ENCODE peak calls at places on chromosomes 12 and 14, in five cellular contexts. S is GM12865, G is cardiac muscle cell, L is transverse colon, V is lower lobe of right lung. J is an unnamed sample.

GRCh38 chr14:53144244-53144643 is 8.9 kb downstream of the DDHD1 start:
- DNase-seq in S (peak), G (no peak), L (no peak), V (no peak), J (no peak)

GRCh38 chr12:54398995-54399793 is 14.7 kb upstream of the ZNF385A start:
- DNase-seq in S (peak), G (peak), L (peak), V (peak), J (peak)

GRCh38 chr14:74085047-74085637 is 386 bp downstream of the LIN52 start:
- DNase-seq in S (peak), G (peak), L (no peak), V (no peak), J (peak)

GRCh38 chr14:75049136-75049535 is 2.1 kb downstream of the MLH3 start:
- DNase-seq in S (no peak), G (no peak), L (no peak), V (no peak), J (no peak)

GRCh38 chr12:39065455-39065854 is 160.1 kb upstream of the CPNE8 start:
- DNase-seq in S (no peak), G (no peak), L (no peak), V (no peak), J (no peak)

GRCh38 chr14:81710232-81710845 is 176.7 kb upstream of the SEL1L start:
- DNase-seq in S (peak), G (peak), L (no peak), V (no peak), J (peak)

GRCh38 chr12:28955491-28955890 is 193.6 kb upstream of the FAR2 start:
- DNase-seq in S (no peak), G (peak), L (no peak), V (no peak), J (no peak)

GRCh38 chr12:103257763-103258162 is 238.0 kb downstream of the C12orf42 start:
- DNase-seq in S (no peak), G (no peak), L (no peak), V (no peak), J (no peak)

GRCh38 chr12:121748571-121749265 is 36.2 kb downstream of the TMEM120B start:
- DNase-seq in S (no peak), G (peak), L (no peak), V (no peak), J (peak)

GRCh38 chr12:131933387-131933786 is 4.3 kb downstream of the PUS1 start:
- DNase-seq in S (no peak), G (no peak), L (no peak), V (no peak), J (no peak)

GRCh38 chr14:22887260-22887989 is 4.4 kb downstream of the REM2 start:
- DNase-seq in S (peak), G (peak), L (peak), V (no peak), J (peak)

GRCh38 chr14:69631509-69631908 is 20.1 kb downstream of the SUSD6 start:
- DNase-seq in S (no peak), G (no peak), L (no peak), V (no peak), J (no peak)

GRCh38 chr12:12592930-12593329 is 18.7 kb upstream of the CREBL2 start:
- DNase-seq in S (no peak), G (peak), L (no peak), V (no peak), J (no peak)

GRCh38 chr14:94677239-94677612 is 65.0 kb downstream of the SERPINA3 start:
- DNase-seq in S (no peak), G (no peak), L (no peak), V (no peak), J (no peak)

GRCh38 chr12:67669217-67669924 is 20.8 kb downstream of the DYRK2 start:
- DNase-seq in S (no peak), G (no peak), L (no peak), V (no peak), J (no peak)

GRCh38 chr12:55955800-55956508 is 9.9 kb downstream of the PMEL start:
- DNase-seq in S (peak), G (peak), L (peak), V (no peak), J (no peak)

GRCh38 chr12:100668939-100669536 is 95.6 kb downstream of the GAS2L3 start:
- DNase-seq in S (peak), G (peak), L (peak), V (peak), J (peak)

GRCh38 chr14:85527458-85527857 is 2.5 kb upstream of the FLRT2 start:
- DNase-seq in S (no peak), G (peak), L (no peak), V (no peak), J (no peak)

GRCh38 chr14:22579218-22579617 is 9.8 kb downstream of the DAD1 start:
- DNase-seq in S (no peak), G (no peak), L (no peak), V (no peak), J (no peak)

GRCh38 chr12:55515696-55516095 is 23.5 kb downstream of the OR6C68 start:
- DNase-seq in S (peak), G (no peak), L (no peak), V (no peak), J (no peak)

GRCh38 chr12:120225852-120226640 is 25.1 kb upstream of the RPLP0 start:
- DNase-seq in S (no peak), G (no peak), L (peak), V (peak), J (no peak)

GRCh38 chr12:75389061-75389460 is 1.8 kb upstream of the GLIPR1L2 start:
- DNase-seq in S (no peak), G (peak), L (no peak), V (no peak), J (no peak)

GRCh38 chr14:85701763-85702162 is 171.8 kb downstream of the FLRT2 start:
- DNase-seq in S (no peak), G (no peak), L (no peak), V (no peak), J (no peak)

GRCh38 chr14:77305696-77306095 is 15.0 kb downstream of the POMT2 start:
- DNase-seq in S (no peak), G (no peak), L (no peak), V (no peak), J (no peak)

GRCh38 chr12:12975322-12976077 is 23.5 kb upstream of the GPRC5D start:
- DNase-seq in S (peak), G (peak), L (peak), V (no peak), J (peak)

GRCh38 chr14:37143500-37143874 is 28.9 kb downstream of the SLC25A21 start:
- DNase-seq in S (no peak), G (no peak), L (no peak), V (no peak), J (no peak)

GRCh38 chr14:100246809-100247428 is 8.0 kb downstream of the YY1 start:
- DNase-seq in S (peak), G (peak), L (no peak), V (no peak), J (no peak)

GRCh38 chr14:69069020-69069421 is 83.9 kb downstream of the DCAF5 start:
- DNase-seq in S (no peak), G (peak), L (no peak), V (no peak), J (no peak)

GRCh38 chr14:61472801-61473376 is 151.5 kb downstream of the PRKCH start:
- DNase-seq in S (peak), G (peak), L (peak), V (no peak), J (no peak)

GRCh38 chr12:88299567-88300101 is 157.5 kb downstream of the TMTC3 start:
- DNase-seq in S (peak), G (peak), L (no peak), V (no peak), J (no peak)

GRCh38 chr12:11907625-11908024 is 163.1 kb upstream of the BCL2L14 start:
- DNase-seq in S (no peak), G (no peak), L (no peak), V (no peak), J (no peak)

GRCh38 chr12:3137268-3137761 is 60.1 kb downstream of the TSPAN9 start:
- DNase-seq in S (no peak), G (peak), L (no peak), V (no peak), J (peak)

GRCh38 chr12:130713581-130713991 is 2.5 kb downstream of the RIMBP2 start:
- DNase-seq in S (no peak), G (no peak), L (no peak), V (no peak), J (no peak)

GRCh38 chr12:15883536-15883935 is 1.3 kb downstream of the STRAP start:
- DNase-seq in S (no peak), G (peak), L (no peak), V (no peak), J (no peak)

GRCh38 chr12:62532333-62532732 is 65.7 kb downstream of the MON2 start:
- DNase-seq in S (no peak), G (no peak), L (no peak), V (no peak), J (no peak)

GRCh38 chr14:101008631-101009336 is 105.3 kb upstream of the RTL1 start:
- DNase-seq in S (no peak), G (no peak), L (no peak), V (no peak), J (no peak)

GRCh38 chr12:115794659-115795081 is 482.8 kb downstream of the MED13L start:
- DNase-seq in S (no peak), G (no peak), L (peak), V (no peak), J (no peak)
- TF ChIP-seq CTCF in S (no peak), G (no peak), L (no peak), V (no peak), J (no peak)

GRCh38 chr12:108063192-108063591 is 65.9 kb upstream of the WSCD2 start:
- DNase-seq in S (peak), G (peak), L (no peak), V (no peak), J (no peak)
- TF ChIP-seq CTCF in S (peak), G (peak), L (peak), V (no peak), J (peak)

GRCh38 chr12:49796606-49797451 is 31.4 kb downstream of the NCKAP5L start:
- DNase-seq in S (no peak), G (no peak), L (no peak), V (no peak), J (no peak)
- TF ChIP-seq CTCF in S (no peak), G (no peak), L (no peak), V (no peak), J (no peak)

GRCh38 chr14:50311337-50311973 is 574 bp downstream of the L2HGDH start:
- DNase-seq in S (no peak), G (no peak), L (no peak), V (no peak), J (peak)
- TF ChIP-seq CTCF in S (peak), G (peak), L (peak), V (peak), J (peak)

GRCh38 chr12:8078400-8078799 is 3.7 kb upstream of the NECAP1 start:
- DNase-seq in S (peak), G (peak), L (peak), V (no peak), J (peak)

GRCh38 chr12:8080131-8080530 is 1.9 kb upstream of the NECAP1 start:
- DNase-seq in S (no peak), G (no peak), L (no peak), V (no peak), J (no peak)

GRCh38 chr12:8081228-8081920 is 700 bp upstream of the NECAP1 start:
- DNase-seq in S (peak), G (no peak), L (peak), V (no peak), J (no peak)

GRCh38 chr12:8078916-8079315 is 3.2 kb upstream of the NECAP1 start:
- DNase-seq in S (no peak), G (no peak), L (no peak), V (no peak), J (no peak)

DNA sequence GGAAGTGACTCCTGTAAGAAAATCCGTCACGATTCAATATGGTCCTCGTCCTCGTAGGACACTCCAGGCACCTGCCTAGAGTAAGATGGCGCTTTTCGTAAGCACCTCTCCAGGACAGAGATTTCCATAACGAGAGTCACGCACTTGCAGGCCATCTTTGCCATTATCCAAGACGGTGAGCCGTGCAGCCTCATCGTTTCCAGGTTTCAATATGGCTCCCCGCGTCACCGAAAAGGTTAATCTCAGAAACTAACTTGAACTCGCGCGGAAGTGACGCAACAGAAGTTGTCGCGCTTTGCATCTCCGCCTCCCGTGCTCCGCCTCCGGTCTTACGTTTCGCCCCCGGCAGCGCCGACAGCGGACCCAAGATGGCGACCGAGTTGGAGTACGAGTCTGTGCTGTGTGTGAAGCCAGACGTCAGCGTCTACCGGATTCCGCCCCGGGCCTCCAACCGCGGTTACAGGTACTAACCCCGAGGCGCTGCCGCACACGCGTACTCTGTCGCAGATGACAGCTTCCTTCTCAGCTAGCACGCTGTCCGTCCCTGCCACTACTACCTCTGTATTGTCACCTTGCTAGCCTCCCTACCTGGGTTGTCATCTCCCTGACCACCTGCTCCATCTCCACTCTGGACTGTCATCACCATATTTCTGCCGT is at the start of gene NECAP1:
- DNase-seq in S (peak), G (peak), L (peak), V (peak), J (peak)
- TF ChIP-seq CTCF in S (no peak), G (no peak), L (no peak), V (no peak), J (no peak)

GRCh38 chr12:124636138-124636968 is 68.9 kb upstream of the NCOR2 start:
- DNase-seq in S (peak), G (peak), L (peak), V (no peak), J (no peak)
- TF ChIP-seq CTCF in S (no peak), G (no peak), L (no peak), V (no peak), J (no peak)